ENCODE peak calls at places on chromosomes 11 and 22, in four cellular contexts. J, D, M and N are unnamed samples.

GRCh38 chr11:111631666-111632039 is 29.4 kb downstream of the SIK2 start:
- DNase-seq in J (no peak), D (peak), M (peak), N (no peak)

GRCh38 chr11:116465056-116465455 is 307.7 kb downstream of the BUD13 start:
- DNase-seq in J (no peak), D (no peak), M (no peak), N (no peak)

GRCh38 chr11:6705905-6706535 is 22.9 kb upstream of the MRPL17 start:
- DNase-seq in J (peak), D (peak), M (peak), N (peak)

GRCh38 chr11:35418282-35418846 is 994 bp downstream of the SLC1A2 start:
- DNase-seq in J (peak), D (peak), M (no peak), N (peak)

GRCh38 chr11:119062779-119063178 is 4.8 kb upstream of the VPS11 start:
- DNase-seq in J (no peak), D (no peak), M (peak), N (no peak)

GRCh38 chr11:64742940-64743590 is 877 bp downstream of the RASGRP2 start:
- DNase-seq in J (no peak), D (peak), M (no peak), N (peak)

GRCh38 chr22:24578355-24579241 is 14.3 kb downstream of the LRRC75B start:
- DNase-seq in J (no peak), D (peak), M (peak), N (no peak)

GRCh38 chr11:13315517-13316432 is 38.2 kb downstream of the BMAL1 start:
- DNase-seq in J (no peak), D (no peak), M (no peak), N (no peak)

GRCh38 chr22:22816171-22816514 is 71.5 kb upstream of the IGLL5 start:
- DNase-seq in J (no peak), D (no peak), M (no peak), N (no peak)

GRCh38 chr11:86737752-86738151 is 62.6 kb upstream of the PRSS23 start:
- DNase-seq in J (no peak), D (peak), M (peak), N (no peak)

GRCh38 chr11:91141655-91142054 is 918.8 kb upstream of the CHORDC1 start:
- DNase-seq in J (no peak), D (no peak), M (no peak), N (no peak)

GRCh38 chr11:102293873-102294601 is 23.2 kb upstream of the BIRC3 start:
- DNase-seq in J (no peak), D (peak), M (peak), N (no peak)

GRCh38 chr11:125494987-125495725 is 909 bp downstream of the FEZ1 start:
- DNase-seq in J (peak), D (peak), M (peak), N (peak)

GRCh38 chr22:38554281-38554680 is 15.7 kb downstream of the DMC1 start:
- DNase-seq in J (no peak), D (no peak), M (peak), N (no peak)

DNA sequence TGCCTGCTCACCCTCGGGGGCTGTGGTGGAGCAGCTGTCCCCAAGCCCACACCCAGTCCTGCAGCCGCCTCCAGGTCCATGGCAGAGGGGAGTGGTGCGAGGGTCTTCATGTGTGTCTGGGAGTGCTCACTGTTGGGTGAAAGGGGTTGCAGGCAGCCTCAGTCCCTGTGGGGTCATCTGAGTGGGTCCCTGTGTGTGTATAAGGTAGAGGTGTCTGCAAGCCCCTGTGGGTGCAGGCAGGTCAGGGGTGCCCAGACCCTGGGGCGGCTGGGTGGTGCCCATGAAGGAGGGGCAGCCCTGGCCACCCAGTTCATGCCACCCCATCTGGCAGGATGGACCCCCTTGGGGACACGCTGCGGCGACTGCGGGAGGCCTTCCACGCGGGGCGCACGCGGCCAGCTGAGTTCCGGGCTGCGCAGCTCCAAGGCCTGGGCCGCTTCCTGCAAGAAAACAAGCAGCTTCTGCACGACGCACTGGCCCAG is 4.9 kb downstream of the ALDH3B1 start:
- DNase-seq in J (no peak), D (no peak), M (no peak), N (no peak)
- H4K91ac ChIP-seq in J (no peak), D (peak), M (peak), N (no peak)

GRCh38 chr11:72524711-72525110 is 90.4 kb upstream of the CLPB start:
- DNase-seq in J (no peak), D (no peak), M (peak), N (no peak)
- H2BK5ac ChIP-seq in J (no peak), D (no peak), M (no peak), N (no peak)

GRCh38 chr11:10648896-10649295 is 44.7 kb downstream of the IRAG1 start:
- DNase-seq in J (no peak), D (no peak), M (no peak), N (no peak)
- H4K91ac ChIP-seq in J (no peak), D (peak), M (peak), N (no peak)

GRCh38 chr22:36928181-36928580 is 14.8 kb downstream of the CSF2RB start:
- DNase-seq in J (no peak), D (no peak), M (no peak), N (no peak)
- H2BK5ac ChIP-seq in J (no peak), D (no peak), M (no peak), N (no peak)

GRCh38 chr11:62124186-62125113 is 639 bp downstream of the INCENP start:
- DNase-seq in J (no peak), D (peak), M (peak), N (no peak)
- H4K91ac ChIP-seq in J (peak), D (peak), M (peak), N (no peak)

GRCh38 chr22:27603823-27604190 is 197.7 kb downstream of the MN1 start:
- DNase-seq in J (no peak), D (no peak), M (no peak), N (no peak)
- H2BK5ac ChIP-seq in J (peak), D (no peak), M (no peak), N (no peak)